ENCODE peak calls at places on chromosome 2, in six cellular contexts. C, L, I, A, O and M are unnamed samples.

GRCh38 chr2:8151888-8152287 is 530.0 kb upstream of the ID2 start:
- DNase-seq in A (no peak), I (no peak), O (no peak), L (no peak), C (no peak), M (no peak)

GRCh38 chr2:189534854-189535253 is 45.7 kb downstream of the SLC40A1 start:
- DNase-seq in I (peak), L (no peak), C (no peak), A (no peak), O (no peak), M (no peak)

GRCh38 chr2:105766300-105766866 is 21.7 kb downstream of the NCK2 start:
- DNase-seq in L (no peak), A (no peak), I (no peak), O (no peak), C (no peak), M (no peak)

GRCh38 chr2:112181571-112182290 is 43.5 kb downstream of the FBLN7 start:
- DNase-seq in I (no peak), L (no peak), C (peak), O (no peak), A (no peak), M (no peak)

GRCh38 chr2:7730990-7731389 is 813.8 kb downstream of the RNF144A start:
- DNase-seq in A (no peak), C (no peak), O (no peak), L (no peak), I (no peak), M (no peak)

GRCh38 chr2:130759906-130760753 is 4.8 kb downstream of the AMER3 start:
- DNase-seq in I (no peak), L (no peak), O (no peak), C (no peak), A (no peak), M (no peak)

GRCh38 chr2:30979822-30980245 is 158.4 kb downstream of the GALNT14 start:
- DNase-seq in C (no peak), I (peak), O (peak), A (no peak), L (peak), M (no peak)

GRCh38 chr2:233489666-233490065 is 76.9 kb downstream of the USP40 start:
- DNase-seq in A (no peak), O (peak), C (no peak), I (peak), L (peak), M (no peak)

GRCh38 chr2:240393831-240394410 is 41.5 kb upstream of the GPC1 start:
- DNase-seq in I (peak), L (no peak), O (peak), A (peak), C (peak), M (no peak)

GRCh38 chr2:197168705-197169104 is 141.9 kb downstream of the ANKRD44 start:
- DNase-seq in A (peak), I (peak), O (peak), L (no peak), C (no peak), M (peak)

GRCh38 chr2:105373344-105373781 is 25.5 kb downstream of the FHL2 start:
- DNase-seq in O (peak), C (no peak), A (no peak), L (no peak), I (no peak), M (no peak)

GRCh38 chr2:20001361-20001863 is 11.1 kb downstream of the MATN3 start:
- DNase-seq in O (no peak), A (no peak), I (no peak), L (no peak), C (no peak), M (no peak)

GRCh38 chr2:32856891-32857290 is 89.9 kb upstream of the LTBP1 start:
- DNase-seq in O (no peak), L (no peak), I (no peak), C (no peak), A (no peak), M (no peak)
- TF ChIP-seq CTCF in O (no peak), L (no peak), I (no peak), C (no peak), A (no peak), M (no peak)

GRCh38 chr2:237259201-237259600 is 154.8 kb downstream of the COL6A3 start:
- DNase-seq in I (no peak), L (no peak), C (no peak), A (no peak), O (no peak), M (no peak)

GRCh38 chr2:237254911-237255578 is 158.9 kb downstream of the COL6A3 start:
- DNase-seq in O (no peak), C (no peak), A (no peak), I (peak), L (no peak), M (no peak)

GRCh38 chr2:237256845-237257244 is 157.1 kb downstream of the COL6A3 start:
- DNase-seq in I (peak), L (no peak), A (no peak), O (no peak), C (no peak), M (no peak)

GRCh38 chr2:237258146-237258545 is 155.8 kb downstream of the COL6A3 start:
- DNase-seq in O (no peak), I (peak), C (no peak), A (no peak), L (no peak), M (no peak)

DNA sequence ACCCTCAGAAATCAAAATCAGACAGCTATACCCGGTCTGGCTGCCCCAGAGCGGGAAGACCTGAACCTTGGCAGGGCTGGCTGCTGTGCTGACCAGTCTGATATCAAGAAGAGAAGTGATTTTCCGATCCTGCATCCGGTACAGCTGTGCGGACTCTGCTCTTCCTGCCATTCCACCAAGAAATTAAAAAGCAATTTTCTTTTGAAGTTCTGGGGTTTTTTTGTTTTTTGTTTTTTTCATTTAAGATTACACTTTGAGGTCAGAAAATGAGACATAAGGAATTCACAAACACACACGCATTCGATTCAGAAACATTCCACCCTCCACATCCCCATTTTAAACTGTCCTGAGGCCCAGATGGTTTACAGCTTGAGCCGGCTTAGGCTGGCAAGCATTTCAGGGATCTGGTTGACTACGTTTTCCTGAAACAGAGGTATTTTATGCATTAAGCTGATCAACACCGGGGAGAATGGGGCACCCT is 156.5 kb downstream of the COL6A3 start:
- DNase-seq in I (peak), L (no peak), C (no peak), O (no peak), A (no peak), M (no peak)
- H3K4me3 ChIP-seq in I (no peak), L (no peak), C (no peak), O (no peak), A (no peak), M (no peak)

GRCh38 chr2:68900496-68901198 is 29.4 kb upstream of the BMP10 start:
- DNase-seq in L (no peak), O (no peak), C (no peak), A (no peak), I (no peak), M (no peak)
- TF ChIP-seq CTCF in L (peak), O (no peak), C (no peak), A (no peak), I (no peak), M (no peak)

DNA sequence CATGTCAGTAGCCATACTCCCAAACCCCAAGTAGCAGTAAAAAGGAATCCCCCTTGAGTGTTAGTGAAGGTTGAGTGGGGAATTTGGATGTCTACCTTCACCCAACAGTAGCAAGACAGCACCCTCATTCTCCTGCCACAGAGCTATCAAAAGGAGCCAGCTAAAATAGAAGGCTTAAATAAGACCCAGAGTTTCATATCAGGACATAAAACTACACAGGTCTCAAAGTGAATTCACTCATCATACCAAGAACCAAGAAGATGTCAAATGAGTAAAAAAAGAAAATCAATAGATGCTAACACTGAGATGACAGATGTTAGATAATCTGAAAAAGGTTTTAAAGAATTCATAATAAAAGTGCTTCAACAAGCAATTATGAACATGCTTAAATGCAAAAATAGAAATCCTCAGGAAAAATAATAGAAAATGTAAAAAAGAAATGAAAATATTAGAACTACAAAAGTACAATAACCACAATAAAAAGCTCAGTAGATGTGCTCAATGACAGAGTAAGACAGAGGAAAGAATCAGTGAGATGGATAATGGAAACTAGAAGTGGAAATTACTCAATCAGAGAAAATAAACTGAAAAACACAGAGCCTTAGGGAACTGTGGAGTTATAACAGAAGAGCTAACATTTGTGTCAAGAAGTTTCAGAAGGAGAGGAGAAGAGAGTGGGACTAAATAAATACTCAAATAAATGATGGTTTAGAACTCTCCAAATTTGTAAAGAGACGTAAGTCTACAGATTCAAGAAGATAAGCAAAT is 90.5 kb downstream of the EDAR start:
- DNase-seq in O (no peak), L (no peak), C (no peak), I (no peak), A (no peak), M (no peak)
- H3K4me3 ChIP-seq in O (no peak), L (no peak), C (no peak), I (no peak), A (no peak), M (no peak)

GRCh38 chr2:171266102-171266501 is 105.4 kb upstream of the TLK1 start:
- DNase-seq in C (no peak), L (no peak), O (no peak), I (no peak), A (no peak), M (no peak)

GRCh38 chr2:171260471-171261424 is 100.1 kb upstream of the TLK1 start:
- DNase-seq in I (no peak), L (no peak), C (no peak), O (no peak), A (no peak), M (no peak)
- TF ChIP-seq CTCF in I (no peak), L (no peak), C (no peak), O (no peak), A (no peak), M (no peak)